ENCODE peak calls at places on chromosomes 11 and 22, in eight cellular contexts. V is lung; P is mesendoderm; C is GM23248; G is heart left ventricle; E is effector memory CD4-positive, alpha-beta T cell; B is GM23338; S is breast epithelium. L is an unnamed sample.

GRCh38 chr11:75667268-75667830 is 1.5 kb downstream of the MAP6 start:
- DNase-seq in C (peak; percentile 48), E (no peak), S (no peak), V (peak; percentile 33), B (peak; percentile 67), P (peak; percentile 53), G (peak; percentile 33), L (no peak)

GRCh38 chr22:36088292-36088691 is 59.7 kb upstream of the RBFOX2 start:
- DNase-seq in P (no peak), C (no peak), G (no peak), E (no peak), S (no peak), V (no peak), B (no peak), L (no peak)

GRCh38 chr11:126712017-126712625 is 288.4 kb downstream of the KIRREL3 start:
- DNase-seq in S (no peak), G (no peak), C (no peak), B (no peak), P (no peak), V (no peak), E (no peak), L (no peak)

GRCh38 chr11:75147875-75148263 is 3.0 kb upstream of the SLCO2B1 start:
- DNase-seq in G (peak; percentile 47), C (no peak), P (no peak), B (no peak), V (peak; percentile 55), E (no peak), S (no peak), L (no peak)

GRCh38 chr11:100647861-100648260 is 39.2 kb upstream of the ARHGAP42 start:
- DNase-seq in E (no peak), S (no peak), P (no peak), B (peak; percentile 12), G (no peak), V (no peak), C (no peak), L (no peak)

GRCh38 chr11:112580864-112581263 is 320.2 kb upstream of the PLET1 start:
- DNase-seq in E (no peak), C (peak; percentile 18), B (no peak), V (no peak), G (no peak), P (no peak), S (no peak), L (no peak)

GRCh38 chr11:13051257-13051656 is 42.1 kb downstream of the RASSF10 start:
- DNase-seq in E (no peak), C (peak; percentile 63), V (no peak), B (no peak), G (no peak), P (peak; percentile 31), S (no peak), L (no peak)

GRCh38 chr22:38462960-38463784 is 4.7 kb upstream of the KDELR3 start:
- DNase-seq in B (peak; percentile 87), C (no peak), G (peak; percentile 78), E (no peak), S (no peak), P (peak; percentile 81), V (no peak), L (no peak)

GRCh38 chr11:121086866-121087265 is 14.2 kb upstream of the TECTA start:
- DNase-seq in S (no peak), P (no peak), V (no peak), C (peak; percentile 36), B (no peak), E (no peak), G (no peak), L (no peak)

GRCh38 chr11:76244311-76245061 is 38.2 kb upstream of the WNT11 start:
- DNase-seq in S (no peak), E (no peak), C (no peak), V (no peak), P (no peak), B (no peak), G (no peak), L (no peak)

GRCh38 chr11:126313826-126314225 is 10.0 kb downstream of the DCPS start:
- DNase-seq in G (no peak), P (no peak), E (no peak), C (no peak), S (no peak), B (no peak), V (no peak), L (no peak)

GRCh38 chr11:61871158-61871597 is 20.2 kb downstream of the FADS3 start:
- DNase-seq in V (peak; percentile 76), E (peak; percentile 36), S (no peak), G (peak; percentile 80), C (peak; percentile 93), B (peak; percentile 92), P (peak; percentile 90), L (peak; percentile 24)

DNA sequence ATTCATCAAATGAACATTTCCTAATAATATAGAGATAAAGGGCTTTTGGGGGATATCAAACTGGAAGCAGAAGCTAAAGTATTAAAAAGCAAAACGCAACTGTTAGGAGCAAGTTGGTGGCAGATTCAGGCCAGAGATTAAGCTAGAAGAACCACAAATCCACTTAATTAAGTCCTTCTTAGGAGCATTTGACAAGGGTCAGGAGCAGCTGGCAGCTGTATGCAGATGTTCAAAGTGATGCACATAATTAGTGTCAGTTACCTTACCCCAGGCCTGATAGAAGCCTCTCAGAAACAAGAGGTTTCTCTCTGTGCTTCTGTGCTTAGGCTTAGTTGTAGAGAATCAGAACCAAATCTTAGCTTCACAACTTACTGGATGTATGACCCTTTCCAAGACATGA is 546.5 kb upstream of the ANO5 start:
- DNase-seq in E (no peak), C (no peak), V (no peak), B (no peak), S (no peak), G (no peak), P (no peak), L (no peak)
- H3K4me3 ChIP-seq in E (no peak overlapping the region), C (no peak overlapping the region), V (no peak overlapping the region), B (no peak overlapping the region), S (no peak overlapping the region), G (no peak overlapping the region), P (no peak overlapping the region), L (no peak overlapping the region)

GRCh38 chr11:31687861-31688260 is 123.3 kb downstream of the PAX6 start:
- DNase-seq in G (no peak), P (no peak), C (no peak), E (no peak), S (no peak), B (no peak), V (no peak), L (no peak)

GRCh38 chr11:31690041-31690440 is 121.1 kb downstream of the PAX6 start:
- DNase-seq in S (no peak), P (no peak), B (no peak), G (no peak), E (no peak), C (peak; percentile 35), V (no peak), L (no peak)

GRCh38 chr11:31690516-31690915 is 120.6 kb downstream of the PAX6 start:
- DNase-seq in C (no peak), E (no peak), S (no peak), G (no peak), P (no peak), B (no peak), V (no peak), L (no peak)

GRCh38 chr11:31687256-31687655 is 123.9 kb downstream of the PAX6 start:
- DNase-seq in C (peak; percentile 36), B (no peak), P (no peak), E (no peak), G (no peak), V (no peak), S (no peak), L (no peak)

DNA sequence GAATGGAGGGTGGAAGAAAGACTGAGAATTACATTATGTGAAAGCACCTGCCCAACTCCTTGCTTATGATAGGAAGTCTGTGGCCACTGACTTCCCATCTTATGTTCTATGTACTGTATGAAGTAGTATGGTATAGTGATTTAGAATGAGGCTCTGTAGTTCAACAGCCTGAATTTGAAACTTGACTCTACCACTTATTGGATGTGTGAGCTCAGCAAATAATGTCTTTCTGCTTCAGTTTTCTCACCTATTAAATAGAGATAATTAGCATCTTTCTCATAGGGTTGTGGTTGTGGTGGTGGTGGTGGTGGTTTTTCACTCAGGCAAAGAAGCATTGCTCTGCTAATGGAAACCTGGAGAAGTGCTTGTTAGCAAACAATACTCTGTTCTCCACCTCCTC is 121.6 kb downstream of the PAX6 start:
- DNase-seq in B (no peak), G (no peak), V (no peak), P (no peak), C (no peak), E (no peak), S (no peak), L (no peak)
- H3K27ac ChIP-seq in B (no peak overlapping the region), G (no peak overlapping the region), V (no peak overlapping the region), P (no peak overlapping the region), C (no peak overlapping the region), E (no peak overlapping the region), S (no peak overlapping the region), L (no peak overlapping the region)

GRCh38 chr11:70078095-70078795 is at the start of gene ANO1:
- DNase-seq in V (no peak), B (peak; percentile 57), G (no peak), P (no peak), E (no peak), C (peak; percentile 42), S (no peak), L (no peak)

GRCh38 chr11:70076461-70076931 is 1.6 kb upstream of the ANO1 start:
- DNase-seq in V (no peak), P (no peak), C (no peak), E (no peak), G (peak; percentile 16), B (no peak), S (peak; percentile 56), L (no peak)

GRCh38 chr11:70075836-70076235 is 2.3 kb upstream of the ANO1 start:
- DNase-seq in B (no peak), E (no peak), V (no peak), C (no peak), G (peak; percentile 9), P (no peak), S (no peak), L (no peak)

GRCh38 chr11:70078796-70079616 is 889 bp downstream of the ANO1 start:
- DNase-seq in C (no peak), E (no peak), P (no peak), G (no peak), B (peak; percentile 57), V (no peak), S (no peak), L (no peak)

DNA sequence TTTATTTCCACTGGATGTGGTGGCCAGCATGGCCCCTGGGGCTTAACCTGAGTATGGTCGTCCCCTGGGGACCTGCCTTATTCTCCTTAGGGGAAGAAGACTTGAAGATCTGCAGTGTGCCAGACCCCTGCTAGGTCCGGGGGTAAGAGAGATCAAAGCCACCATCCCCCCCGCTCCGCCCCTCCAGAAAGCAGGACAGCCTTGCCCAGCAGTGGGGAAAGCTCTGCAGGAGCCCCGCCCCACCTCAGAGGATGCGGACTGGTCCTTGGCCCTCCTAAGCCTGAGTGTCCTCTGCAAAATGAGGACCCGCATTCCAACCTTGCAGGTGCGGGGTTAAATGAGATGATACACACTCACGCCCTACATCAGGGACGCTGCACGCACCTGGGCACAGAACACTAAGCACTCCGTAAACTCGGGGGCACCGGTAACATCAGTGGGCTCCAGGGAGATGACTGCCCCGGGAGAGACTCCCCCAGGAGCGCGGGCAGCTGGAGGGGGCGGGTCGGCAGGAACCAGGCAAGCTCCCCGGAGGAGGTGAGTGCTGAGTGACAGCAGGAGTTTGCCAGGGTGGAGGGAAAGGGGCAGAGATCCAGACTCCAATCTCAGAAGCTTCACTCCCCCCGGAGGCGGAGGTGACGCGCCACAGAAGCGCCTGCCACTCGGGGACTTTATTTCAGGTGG is 564 bp upstream of the ANO1 start:
- DNase-seq in B (peak; percentile 40), P (no peak), C (no peak), S (no peak), V (no peak), G (no peak), E (no peak), L (no peak)
- H3K4me1 ChIP-seq in B (peaks cover 18% of the 10 kb centered on the region), P (no peaks in the 10 kb centered on the region), C (no peaks in the 10 kb centered on the region), S (peaks cover 10% of the 10 kb centered on the region), V (peaks cover 9% of the 10 kb centered on the region), G (peaks cover 10% of the 10 kb centered on the region), E (no peaks in the 10 kb centered on the region), L (no peaks in the 10 kb centered on the region)

GRCh38 chr22:45007946-45008852 is 1.6 kb downstream of the PHF21B start:
- DNase-seq in B (peak; percentile 82), V (no peak), P (peak; percentile 86), E (no peak), C (peak; percentile 18), S (no peak), G (no peak), L (no peak)
- H3K4me3 ChIP-seq in B (peak overlapping the region; percentile 93), V (no peak overlapping the region), P (peak overlapping the region; percentile 84), E (peak overlapping the region; percentile 40), C (peak overlapping the region; percentile 48), S (peak overlapping the region; percentile 74), G (peak overlapping the region; percentile 42), L (no peak overlapping the region)

L was measured in CD4-positive, CD25-positive, alpha-beta regulatory T cell.